ENCODE peak calls at places on chromosome 1, in six cellular contexts. G is H1, Q is GM12878, D is HCT116, R is K562, A is HepG2. C is an unnamed sample.
A peak's percentile ranks its signal among the peaks of the same experiment; 100 is the strongest.

GRCh38 chr1:10835423-10836421 is 39.3 kb upstream of the CASZ1 start:
- DNase-seq in G (peak; percentile 97), Q (no peak), D (peak; percentile 49), R (peak; percentile 96), A (peak; percentile 61), C (peak; percentile 83)

GRCh38 chr1:101291562-101292035 is 54.8 kb downstream of the S1PR1 start:
- DNase-seq in G (no peak), Q (no peak), D (no peak), R (no peak), A (peak; percentile 83), C (no peak)

GRCh38 chr1:245588250-245588649 is 433.5 kb downstream of the KIF26B start:
- DNase-seq in G (no peak), Q (no peak), D (no peak), R (no peak), A (no peak), C (no peak)

GRCh38 chr1:81414417-81415087 is 386.2 kb upstream of the ADGRL2 start:
- DNase-seq in G (peak; percentile 96), Q (peak; percentile 9), D (peak; percentile 8), R (peak; percentile 8), A (no peak), C (peak; percentile 65)

GRCh38 chr1:110218739-110219138 is 8.6 kb downstream of the KCNC4 start:
- DNase-seq in G (no peak), Q (no peak), D (no peak), R (peak; percentile 51), A (no peak), C (no peak)

GRCh38 chr1:153771841-153772593 is 3.2 kb upstream of the SLC27A3 start:
- DNase-seq in G (peak; percentile 92), Q (no peak), D (no peak), R (peak; percentile 54), A (no peak), C (peak; percentile 38)

GRCh38 chr1:240169188-240169587 is 77.5 kb downstream of the FMN2 start:
- DNase-seq in G (no peak), Q (no peak), D (no peak), R (no peak), A (no peak), C (no peak)

GRCh38 chr1:167121375-167122120 is 27.7 kb downstream of the STYXL2 start:
- DNase-seq in G (peak; percentile 80), Q (no peak), D (peak; percentile 18), R (no peak), A (no peak), C (no peak)

GRCh38 chr1:168709896-168710305 is 19.1 kb downstream of the DPT start:
- DNase-seq in G (no peak), Q (no peak), D (peak; percentile 23), R (no peak), A (no peak), C (no peak)

GRCh38 chr1:96715482-96715881 is 6.1 kb upstream of the PTBP2 start:
- DNase-seq in G (no peak), Q (no peak), D (no peak), R (no peak), A (no peak), C (peak; percentile 84)

GRCh38 chr1:119047040-119047438 is 58.9 kb upstream of the TBX15 start:
- DNase-seq in G (no peak), Q (no peak), D (no peak), R (no peak), A (no peak), C (no peak)
- H3K9ac ChIP-seq in G (no peak overlapping the region), Q (no peak overlapping the region), D (no peak overlapping the region), R (no peak overlapping the region), A (no peak overlapping the region), C (no peak overlapping the region)

DNA sequence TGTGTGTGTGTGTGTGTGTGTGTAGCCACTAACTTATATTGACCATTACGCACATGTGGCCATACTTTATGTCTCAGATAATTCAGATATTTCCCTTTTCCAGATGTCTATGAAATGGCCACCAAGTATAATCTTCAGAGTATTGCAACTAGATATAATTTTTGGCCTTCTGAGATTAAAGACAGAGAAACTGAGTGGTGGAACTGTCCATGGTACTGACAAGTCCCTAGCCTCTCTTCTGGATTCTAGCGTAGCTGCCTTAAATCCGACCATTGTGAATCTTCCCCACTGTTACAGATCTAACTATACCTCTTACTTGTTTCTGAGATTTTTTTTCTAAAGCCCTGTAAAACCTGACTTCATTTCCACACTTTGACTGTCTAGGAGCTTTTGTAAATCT is 100.0 kb upstream of the SERTAD4 start:
- DNase-seq in G (no peak), Q (no peak), D (no peak), R (peak; percentile 18), A (no peak), C (peak; percentile 51)
- TF ChIP-seq ZNF274 in G (no peak), Q (no peak), D (no peak), R (no peak), A (no peak), C (no peak)

DNA sequence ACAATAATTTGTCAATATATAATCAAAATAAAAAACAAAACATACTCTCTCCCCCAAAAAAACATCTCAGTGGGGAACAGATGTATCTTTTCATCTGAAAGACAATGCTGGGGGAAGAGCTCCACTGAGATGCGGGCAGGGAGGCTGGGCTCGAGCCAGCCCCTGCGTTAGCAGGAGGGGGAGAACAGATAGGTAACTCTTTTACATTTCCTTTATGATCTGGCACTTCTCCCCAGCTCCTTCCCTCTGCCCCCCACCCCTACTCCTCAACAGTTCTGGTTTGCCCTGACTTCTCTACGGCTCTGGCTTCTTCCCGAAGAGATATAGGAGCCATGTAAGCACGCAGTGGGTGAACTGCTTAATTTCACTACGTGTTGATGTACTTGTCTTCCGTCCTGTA is 12.4 kb downstream of the LEPR start:
- DNase-seq in G (no peak), Q (no peak), D (no peak), R (no peak), A (no peak), C (peak; percentile 52)
- TF ChIP-seq YY1 in G (no peak), Q (no peak), D (no peak), R (no peak), A (no peak), C (no peak)

DNA sequence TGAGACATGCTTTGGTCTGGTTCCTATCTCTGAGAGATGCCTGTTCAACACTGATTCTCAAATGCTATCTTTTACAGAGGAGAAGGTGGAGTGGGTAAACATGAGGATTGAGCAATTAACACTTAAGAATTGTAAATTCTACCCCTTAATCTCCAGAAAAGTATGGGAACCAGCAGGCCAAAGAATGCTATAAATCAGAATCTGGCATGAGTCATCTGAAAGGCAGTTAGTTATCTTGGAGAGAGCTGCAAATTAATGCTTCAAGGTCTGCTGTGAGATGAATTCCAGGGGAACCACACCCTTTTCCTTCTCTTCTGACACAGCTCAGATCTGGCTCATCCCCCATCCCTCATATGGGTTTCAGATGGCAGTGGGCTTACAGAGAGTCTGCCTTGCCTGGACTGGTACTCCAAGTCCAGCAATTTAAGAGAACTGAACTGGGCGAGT is 5.2 kb downstream of the S100A10 start:
- DNase-seq in G (no peak), Q (no peak), D (peak; percentile 82), R (peak; percentile 55), A (no peak), C (no peak)
- H3K9ac ChIP-seq in G (no peak overlapping the region), Q (no peak overlapping the region), D (peak overlapping the region; percentile 95), R (no peak overlapping the region), A (no peak overlapping the region), C (no peak overlapping the region)

GRCh38 chr1:60849401-60849800 is 233.0 kb upstream of the NFIA start:
- DNase-seq in G (no peak), Q (no peak), D (no peak), R (no peak), A (no peak), C (peak; percentile 70)
- TF ChIP-seq ZNF274 in G (no peak), Q (no peak), D (no peak), R (no peak), A (no peak), C (no peak)

C was measured in NT2/D1.